ENCODE peak calls at places on chromosomes 4 and X, in six cellular contexts. One of them, this sample, is unnamed.

GRCh38 chr4:122000849-122001248 is 49.0 kb upstream of the TRPC3 start:
- DNase-seq in H9: no peak
- DNase-seq in astrocyte: no peak
- DNase-seq in fibroblast of lung: no peak
- DNase-seq in endothelial cell of umbilical vein: no peak
- DNase-seq in GM23338: no peak
- DNase-seq in this sample: no peak

GRCh38 chr4:113683143-113683542 is 78.4 kb downstream of the CAMK2D start:
- DNase-seq in astrocyte: no peak
- DNase-seq in GM23338: no peak
- DNase-seq in fibroblast of lung: no peak
- DNase-seq in endothelial cell of umbilical vein: no peak
- DNase-seq in H9: no peak
- DNase-seq in this sample: no peak

GRCh38 chr4:105088110-105088879 is 58.4 kb upstream of the TET2 start:
- DNase-seq in H9: peak; percentile 48
- DNase-seq in fibroblast of lung: peak; percentile 98
- DNase-seq in endothelial cell of umbilical vein: peak; percentile 74
- DNase-seq in astrocyte: peak; percentile 98
- DNase-seq in GM23338: peak; percentile 62
- DNase-seq in this sample: peak; percentile 93

GRCh38 chr4:78166582-78166981 is 109.5 kb downstream of the FRAS1 start:
- DNase-seq in endothelial cell of umbilical vein: no peak
- DNase-seq in H9: no peak
- DNase-seq in fibroblast of lung: peak; percentile 27
- DNase-seq in astrocyte: peak; percentile 16
- DNase-seq in GM23338: no peak
- DNase-seq in this sample: no peak

GRCh38 chrX:124646403-124646802 is 300.0 kb downstream of the SH2D1A start:
- DNase-seq in GM23338: no peak
- DNase-seq in astrocyte: no peak
- DNase-seq in fibroblast of lung: no peak
- DNase-seq in endothelial cell of umbilical vein: no peak
- DNase-seq in H9: no peak
- DNase-seq in this sample: no peak

GRCh38 chrX:118823263-118824172 is at the start of gene ZCCHC12:
- DNase-seq in astrocyte: peak; percentile 40
- DNase-seq in fibroblast of lung: peak; percentile 66
- DNase-seq in GM23338: peak; percentile 90
- DNase-seq in endothelial cell of umbilical vein: peak; percentile 54
- DNase-seq in H9: peak; percentile 89
- DNase-seq in this sample: peak; percentile 35

GRCh38 chrX:55072286-55072685 is 2.5 kb upstream of the PAGE2B start:
- DNase-seq in H9: no peak
- DNase-seq in GM23338: no peak
- DNase-seq in endothelial cell of umbilical vein: no peak
- DNase-seq in astrocyte: no peak
- DNase-seq in fibroblast of lung: no peak
- DNase-seq in this sample: no peak

GRCh38 chrX:150150081-150150779 is 211.9 kb upstream of the EOLA2 start:
- DNase-seq in GM23338: no peak
- DNase-seq in astrocyte: no peak
- DNase-seq in fibroblast of lung: no peak
- DNase-seq in endothelial cell of umbilical vein: no peak
- DNase-seq in H9: no peak
- DNase-seq in this sample: no peak

GRCh38 chrX:110938977-110939732 is 143.5 kb upstream of the CHRDL1 start:
- DNase-seq in astrocyte: no peak
- DNase-seq in GM23338: no peak
- DNase-seq in endothelial cell of umbilical vein: no peak
- DNase-seq in fibroblast of lung: no peak
- DNase-seq in H9: no peak
- DNase-seq in this sample: no peak

GRCh38 chr4:81380364-81380853 is 91.3 kb downstream of the RASGEF1B start:
- DNase-seq in fibroblast of lung: no peak
- DNase-seq in endothelial cell of umbilical vein: no peak
- DNase-seq in astrocyte: no peak
- DNase-seq in GM23338: no peak
- DNase-seq in H9: no peak
- DNase-seq in this sample: no peak

GRCh38 chr4:131650951-131651350 is 1498.1 kb upstream of the PCDH10 start:
- DNase-seq in astrocyte: no peak
- DNase-seq in endothelial cell of umbilical vein: no peak
- DNase-seq in H9: no peak
- DNase-seq in GM23338: no peak
- DNase-seq in fibroblast of lung: no peak
- DNase-seq in this sample: no peak

GRCh38 chr4:77913353-77913752 is 50.7 kb downstream of the MRPL1 start:
- DNase-seq in astrocyte: peak; percentile 12
- DNase-seq in H9: no peak
- DNase-seq in fibroblast of lung: peak; percentile 36
- DNase-seq in GM23338: no peak
- DNase-seq in endothelial cell of umbilical vein: no peak
- DNase-seq in this sample: no peak

GRCh38 chr4:95428216-95429085 is 120.3 kb downstream of the UNC5C start:
- DNase-seq in GM23338: no peak
- DNase-seq in endothelial cell of umbilical vein: no peak
- DNase-seq in astrocyte: no peak
- DNase-seq in fibroblast of lung: no peak
- DNase-seq in H9: no peak
- DNase-seq in this sample: peak; percentile 73

GRCh38 chrX:139842326-139843175 is 90.3 kb downstream of the ATP11C start:
- DNase-seq in H9: no peak
- DNase-seq in endothelial cell of umbilical vein: no peak
- DNase-seq in fibroblast of lung: no peak
- DNase-seq in GM23338: no peak
- DNase-seq in astrocyte: no peak
- DNase-seq in this sample: no peak

GRCh38 chr4:166277406-166277805 is 404.4 kb downstream of the TLL1 start:
- DNase-seq in endothelial cell of umbilical vein: no peak
- DNase-seq in H9: no peak
- DNase-seq in fibroblast of lung: peak; percentile 77
- DNase-seq in GM23338: no peak
- DNase-seq in astrocyte: peak; percentile 67
- DNase-seq in this sample: no peak

GRCh38 chrX:68988865-68989264 is 160.0 kb downstream of the EFNB1 start:
- DNase-seq in fibroblast of lung: no peak
- DNase-seq in H9: no peak
- DNase-seq in endothelial cell of umbilical vein: no peak
- DNase-seq in astrocyte: no peak
- DNase-seq in GM23338: no peak
- DNase-seq in this sample: no peak

GRCh38 chr4:4606321-4606720 is 64.5 kb upstream of the STX18 start:
- DNase-seq in astrocyte: peak; percentile 29
- DNase-seq in endothelial cell of umbilical vein: no peak
- DNase-seq in fibroblast of lung: peak; percentile 45
- DNase-seq in GM23338: no peak
- DNase-seq in H9: no peak
- DNase-seq in this sample: peak; percentile 54

GRCh38 chr4:139898293-139898692 is 232.7 kb downstream of the MGST2 start:
- DNase-seq in GM23338: no peak
- DNase-seq in endothelial cell of umbilical vein: no peak
- DNase-seq in astrocyte: no peak
- DNase-seq in fibroblast of lung: no peak
- DNase-seq in H9: no peak
- DNase-seq in this sample: no peak

GRCh38 chr4:1770245-1770644 is 22.8 kb upstream of the FGFR3 start:
- DNase-seq in H9: no peak
- DNase-seq in fibroblast of lung: no peak
- DNase-seq in endothelial cell of umbilical vein: no peak
- DNase-seq in GM23338: no peak
- DNase-seq in astrocyte: no peak
- DNase-seq in this sample: no peak

GRCh38 chrX:83658731-83659130 is 150.6 kb downstream of the POU3F4 start:
- DNase-seq in H9: no peak
- DNase-seq in endothelial cell of umbilical vein: no peak
- DNase-seq in astrocyte: no peak
- DNase-seq in fibroblast of lung: no peak
- DNase-seq in GM23338: peak; percentile 1
- DNase-seq in this sample: no peak

GRCh38 chrX:135521405-135522131 is 1.1 kb downstream of the INTS6L start:
- DNase-seq in GM23338: peak; percentile 81
- DNase-seq in H9: peak; percentile 89
- DNase-seq in astrocyte: peak; percentile 83
- DNase-seq in fibroblast of lung: peak; percentile 90
- DNase-seq in endothelial cell of umbilical vein: peak; percentile 87
- DNase-seq in this sample: peak; percentile 93

GRCh38 chrX:69163936-69164741 is 1.1 kb downstream of the PJA1 start:
- DNase-seq in H9: peak; percentile 46
- DNase-seq in astrocyte: no peak
- DNase-seq in endothelial cell of umbilical vein: peak; percentile 13
- DNase-seq in GM23338: peak; percentile 55
- DNase-seq in fibroblast of lung: peak; percentile 17
- DNase-seq in this sample: peak; percentile 19

GRCh38 chrX:93422693-93423092 is 250.7 kb downstream of the NAP1L3 start:
- DNase-seq in fibroblast of lung: no peak
- DNase-seq in H9: peak; percentile 54
- DNase-seq in astrocyte: no peak
- DNase-seq in GM23338: peak; percentile 70
- DNase-seq in endothelial cell of umbilical vein: no peak
- DNase-seq in this sample: no peak

GRCh38 chr4:41525129-41525528 is 12.8 kb upstream of the LIMCH1 start:
- DNase-seq in fibroblast of lung: peak; percentile 99
- DNase-seq in endothelial cell of umbilical vein: peak; percentile 96
- DNase-seq in H9: peak; percentile 58
- DNase-seq in GM23338: peak; percentile 82
- DNase-seq in astrocyte: peak; percentile 99
- DNase-seq in this sample: peak; percentile 75

GRCh38 chr4:176902710-176903323 is 110.1 kb upstream of the VEGFC start:
- DNase-seq in H9: no peak
- DNase-seq in endothelial cell of umbilical vein: peak; percentile 57
- DNase-seq in GM23338: no peak
- DNase-seq in astrocyte: peak; percentile 94
- DNase-seq in fibroblast of lung: peak; percentile 95
- DNase-seq in this sample: peak; percentile 88

GRCh38 chr4:38815879-38816782 is 11.5 kb upstream of the TLR1 start:
- DNase-seq in H9: no peak
- DNase-seq in GM23338: no peak
- DNase-seq in endothelial cell of umbilical vein: no peak
- DNase-seq in fibroblast of lung: peak; percentile 30
- DNase-seq in astrocyte: peak; percentile 32
- DNase-seq in this sample: peak; percentile 52

GRCh38 chr4:24799196-24799543 is 3.8 kb downstream of the SOD3 start:
- DNase-seq in astrocyte: no peak
- DNase-seq in H9: no peak
- DNase-seq in GM23338: no peak
- DNase-seq in fibroblast of lung: no peak
- DNase-seq in endothelial cell of umbilical vein: no peak
- DNase-seq in this sample: no peak

GRCh38 chr4:26936284-26937065 is 75.8 kb downstream of the STIM2 start:
- DNase-seq in GM23338: no peak
- DNase-seq in fibroblast of lung: peak; percentile 56
- DNase-seq in endothelial cell of umbilical vein: no peak
- DNase-seq in astrocyte: peak; percentile 49
- DNase-seq in H9: no peak
- DNase-seq in this sample: peak; percentile 71

GRCh38 chrX:95721011-95721410 is 963.6 kb upstream of the DIAPH2 start:
- DNase-seq in H9: no peak
- DNase-seq in astrocyte: no peak
- DNase-seq in GM23338: no peak
- DNase-seq in fibroblast of lung: no peak
- DNase-seq in endothelial cell of umbilical vein: no peak
- DNase-seq in this sample: no peak
- H3K4me2 ChIP-seq in H9: no peak overlapping the region
- H3K4me2 ChIP-seq in astrocyte: no peak overlapping the region
- H3K4me2 ChIP-seq in GM23338: no peak overlapping the region
- H3K4me2 ChIP-seq in fibroblast of lung: no peak overlapping the region
- H3K4me2 ChIP-seq in endothelial cell of umbilical vein: no peak overlapping the region
- H3K4me2 ChIP-seq in this sample: no peak overlapping the region

GRCh38 chrX:153161952-153162351 is 17.1 kb upstream of the MAGEA1 start:
- DNase-seq in GM23338: no peak
- DNase-seq in endothelial cell of umbilical vein: no peak
- DNase-seq in fibroblast of lung: no peak
- DNase-seq in astrocyte: no peak
- DNase-seq in H9: no peak
- DNase-seq in this sample: no peak

GRCh38 chrX:153157450-153157849 is 21.6 kb upstream of the MAGEA1 start:
- DNase-seq in fibroblast of lung: no peak
- DNase-seq in GM23338: no peak
- DNase-seq in astrocyte: no peak
- DNase-seq in endothelial cell of umbilical vein: no peak
- DNase-seq in H9: no peak
- DNase-seq in this sample: no peak

GRCh38 chrX:153153516-153153915 is 25.6 kb upstream of the MAGEA1 start:
- DNase-seq in endothelial cell of umbilical vein: no peak
- DNase-seq in astrocyte: no peak
- DNase-seq in GM23338: no peak
- DNase-seq in H9: no peak
- DNase-seq in fibroblast of lung: no peak
- DNase-seq in this sample: no peak

GRCh38 chrX:153158319-153158718 is 20.8 kb upstream of the MAGEA1 start:
- DNase-seq in endothelial cell of umbilical vein: no peak
- DNase-seq in astrocyte: no peak
- DNase-seq in GM23338: no peak
- DNase-seq in fibroblast of lung: no peak
- DNase-seq in H9: no peak
- DNase-seq in this sample: no peak
- H3K4me2 ChIP-seq in endothelial cell of umbilical vein: no peak overlapping the region
- H3K4me2 ChIP-seq in astrocyte: no peak overlapping the region
- H3K4me2 ChIP-seq in GM23338: no peak overlapping the region
- H3K4me2 ChIP-seq in fibroblast of lung: no peak overlapping the region
- H3K4me2 ChIP-seq in H9: no peak overlapping the region
- H3K4me2 ChIP-seq in this sample: no peak overlapping the region

GRCh38 chr4:72186714-72187113 is 154.9 kb downstream of the NPFFR2 start:
- DNase-seq in fibroblast of lung: no peak
- DNase-seq in H9: no peak
- DNase-seq in endothelial cell of umbilical vein: no peak
- DNase-seq in astrocyte: no peak
- DNase-seq in GM23338: no peak
- DNase-seq in this sample: no peak
- H3K4me2 ChIP-seq in fibroblast of lung: no peak overlapping the region
- H3K4me2 ChIP-seq in H9: no peak overlapping the region
- H3K4me2 ChIP-seq in endothelial cell of umbilical vein: no peak overlapping the region
- H3K4me2 ChIP-seq in astrocyte: no peak overlapping the region
- H3K4me2 ChIP-seq in GM23338: no peak overlapping the region
- H3K4me2 ChIP-seq in this sample: no peak overlapping the region

DNA sequence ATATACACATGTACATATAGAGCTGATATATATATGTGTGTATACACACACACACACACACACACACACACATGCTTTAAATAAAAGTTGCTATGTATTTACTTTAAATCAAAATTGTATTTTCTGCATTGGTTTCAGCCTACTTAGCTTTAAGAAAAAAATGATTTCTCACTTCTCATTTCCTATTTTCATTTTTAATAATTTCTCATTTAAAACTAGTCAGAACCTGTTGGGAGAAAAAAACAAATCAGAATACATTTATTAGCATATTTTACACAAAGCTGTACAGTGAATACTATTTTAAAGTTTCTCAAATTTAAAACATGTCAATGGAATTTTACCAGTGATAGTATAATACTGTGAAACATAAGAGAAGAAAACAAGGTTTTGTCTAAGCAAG is 681.8 kb downstream of the CENPC start:
- DNase-seq in GM23338: no peak
- DNase-seq in fibroblast of lung: no peak
- DNase-seq in H9: no peak
- DNase-seq in endothelial cell of umbilical vein: no peak
- DNase-seq in astrocyte: no peak
- DNase-seq in this sample: no peak
- H3K4me2 ChIP-seq in GM23338: no peak overlapping the region
- H3K4me2 ChIP-seq in fibroblast of lung: no peak overlapping the region
- H3K4me2 ChIP-seq in H9: no peak overlapping the region
- H3K4me2 ChIP-seq in endothelial cell of umbilical vein: no peak overlapping the region
- H3K4me2 ChIP-seq in astrocyte: no peak overlapping the region
- H3K4me2 ChIP-seq in this sample: no peak overlapping the region

This sample was measured in mesenchymal stem cell.